ENCODE peak calls at places on chromosome 4, in five cellular contexts. M is AG09309, U is kidney, W is K562, C is heart left ventricle. F is an unnamed sample.

GRCh38 chr4:103076777-103077347 is 301 bp upstream of the SLC9B2 start:
- DNase-seq in U (no peak), M (no peak), W (peak), C (no peak), F (no peak)

GRCh38 chr4:67928547-67928946 is 34.7 kb downstream of the TMPRSS11A start:
- DNase-seq in M (no peak), W (peak), C (no peak), U (no peak), F (no peak)

GRCh38 chr4:184937030-184937710 is 81.1 kb upstream of the HELT start:
- DNase-seq in M (no peak), W (no peak), U (no peak), C (no peak), F (no peak)

GRCh38 chr4:83125738-83126141 is 11.2 kb upstream of the PLAC8 start:
- DNase-seq in W (no peak), C (no peak), M (no peak), U (no peak), F (no peak)

GRCh38 chr4:131347816-131348215 is 1801.3 kb upstream of the PCDH10 start:
- DNase-seq in M (no peak), U (no peak), W (no peak), C (no peak), F (no peak)

GRCh38 chr4:186104114-186104894 is at the start of gene FAM149A:
- DNase-seq in M (no peak), U (peak), W (no peak), C (peak), F (no peak)

GRCh38 chr4:5018603-5019002 is 655 bp downstream of the CYTL1 start:
- DNase-seq in C (no peak), U (no peak), M (no peak), W (no peak), F (no peak)

GRCh38 chr4:59956366-59956765 is 1243.8 kb upstream of the ADGRL3 start:
- DNase-seq in U (no peak), C (no peak), M (no peak), W (no peak), F (no peak)

GRCh38 chr4:55330241-55330640 is 15.8 kb upstream of the SRD5A3 start:
- DNase-seq in M (no peak), C (no peak), W (no peak), U (no peak), F (peak)

GRCh38 chr4:162201673-162202072 is 37.9 kb upstream of the FSTL5 start:
- DNase-seq in W (no peak), C (no peak), M (no peak), U (no peak), F (peak)

GRCh38 chr4:111781611-111782010 is 363.6 kb upstream of the FAM241A start:
- DNase-seq in M (no peak), W (no peak), C (no peak), U (no peak), F (no peak)

GRCh38 chr4:79042079-79042674 is 102.9 kb upstream of the PAQR3 start:
- DNase-seq in U (no peak), C (no peak), W (peak), M (no peak), F (peak)

GRCh38 chr4:140213736-140214135 is 59.8 kb upstream of the MAML3 start:
- DNase-seq in M (no peak), U (no peak), W (no peak), C (no peak), F (peak)

GRCh38 chr4:140046037-140046436 is 107.9 kb downstream of the MAML3 start:
- DNase-seq in W (no peak), C (no peak), U (no peak), M (no peak), F (no peak)

GRCh38 chr4:111031180-111031579 is 408.3 kb upstream of the PITX2 start:
- DNase-seq in C (no peak), U (no peak), M (no peak), W (no peak), F (no peak)

GRCh38 chr4:8308856-8309771 is 39.6 kb downstream of the HTRA3 start:
- DNase-seq in W (no peak), M (no peak), U (peak), C (no peak), F (peak)

GRCh38 chr4:47528651-47529050 is 43.6 kb downstream of the ATP10D start:
- DNase-seq in U (no peak), C (no peak), M (peak), W (no peak), F (peak)

GRCh38 chr4:3442959-3443749 is 1.4 kb downstream of the HGFAC start:
- DNase-seq in M (no peak), U (peak), W (peak), C (no peak), F (peak)

GRCh38 chr4:55372259-55372658 is 23.5 kb upstream of the TMEM165 start:
- DNase-seq in C (no peak), W (no peak), U (no peak), M (no peak), F (peak)

GRCh38 chr4:88090898-88091297 is 67.5 kb downstream of the ABCG2 start:
- DNase-seq in U (no peak), M (no peak), W (no peak), C (no peak), F (no peak)

GRCh38 chr4:113294910-113295309 is 245.5 kb downstream of the ANK2 start:
- DNase-seq in M (no peak), C (no peak), W (no peak), U (no peak), F (peak)
- TF ChIP-seq CTCF in M (peak), C (no peak), W (no peak), U (no peak), F (peak)

GRCh38 chr4:127781303-127782024 is 658 bp upstream of the HSPA4L start:
- DNase-seq in C (peak), W (no peak), M (no peak), U (peak), F (peak)
- H3K4me3 ChIP-seq in C (peak), W (peak), M (peak), U (peak), F (peak)

GRCh38 chr4:130309221-130309620 is 1213.3 kb downstream of the C4orf33 start:
- DNase-seq in W (no peak), C (no peak), U (no peak), M (no peak), F (no peak)

DNA sequence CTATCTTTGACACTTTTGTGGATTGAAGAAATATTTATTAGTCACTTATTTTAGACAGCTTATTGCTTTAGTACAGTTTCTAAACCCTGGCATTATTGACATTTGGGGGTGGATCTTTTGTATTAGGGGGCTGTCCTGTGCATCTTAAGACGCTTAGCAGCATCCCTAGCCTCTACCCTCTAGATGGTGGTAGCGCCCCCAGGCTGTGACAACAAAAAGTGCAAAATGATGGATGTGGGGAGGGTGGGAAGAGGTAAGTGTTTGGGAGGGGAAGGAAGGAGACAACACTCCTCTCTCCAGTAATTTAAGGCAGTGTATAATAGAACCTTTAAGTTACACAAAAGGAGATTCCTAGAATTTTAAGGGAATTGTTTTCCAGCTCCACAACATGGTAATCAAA is 1210.6 kb downstream of the C4orf33 start:
- DNase-seq in C (no peak), W (no peak), U (no peak), M (no peak), F (no peak)
- TF ChIP-seq CTCF in C (no peak), W (no peak), U (no peak), M (no peak), F (no peak)

GRCh38 chr4:33751050-33751449 is 2493.3 kb downstream of the ARAP2 start:
- DNase-seq in U (no peak), M (no peak), C (no peak), W (no peak), F (no peak)

GRCh38 chr4:33746979-33747378 is 2497.3 kb downstream of the ARAP2 start:
- DNase-seq in U (no peak), W (no peak), C (no peak), M (no peak), F (no peak)
- H3K4me3 ChIP-seq in U (no peak), W (no peak), C (no peak), M (no peak), F (no peak)

GRCh38 chr4:121054373-121054772 is 18.0 kb downstream of the NDNF start:
- DNase-seq in U (no peak), M (no peak), W (no peak), C (no peak), F (no peak)

GRCh38 chr4:121053601-121054143 is 18.7 kb downstream of the NDNF start:
- DNase-seq in C (peak), W (no peak), M (peak), U (no peak), F (peak)

GRCh38 chr4:121048165-121048564 is 24.2 kb downstream of the NDNF start:
- DNase-seq in U (no peak), C (no peak), M (no peak), W (no peak), F (no peak)

GRCh38 chr4:121049072-121049599 is 23.2 kb downstream of the NDNF start:
- DNase-seq in M (no peak), C (no peak), W (no peak), U (no peak), F (peak)

DNA sequence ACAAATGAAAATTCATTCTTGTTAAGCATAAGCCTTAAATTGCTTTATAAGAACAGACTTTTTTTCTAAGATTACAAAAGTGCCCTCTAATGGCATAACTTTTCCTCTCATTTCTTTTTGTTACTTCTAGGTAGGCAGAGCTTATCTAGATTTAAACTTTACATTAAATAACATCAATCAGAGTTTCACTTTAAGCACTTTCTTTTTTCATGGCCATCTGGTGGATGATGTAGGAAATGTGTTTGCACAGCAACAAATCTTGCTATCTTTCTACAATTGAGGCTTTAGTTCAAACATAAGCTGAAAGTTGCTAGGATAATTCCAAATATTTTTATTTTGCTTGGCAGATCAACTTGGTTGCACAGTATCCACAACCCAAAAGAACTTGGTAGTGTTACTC is 22.1 kb downstream of the NDNF start:
- DNase-seq in U (no peak), C (no peak), M (no peak), W (no peak), F (no peak)
- TF ChIP-seq CTCF in U (no peak), C (peak), M (peak), W (no peak), F (peak)

F was measured in fibroblast of pulmonary artery.